ENCODE peak calls at places on chromosomes 6 and 20, in seven cellular contexts. B is kidney, C is mucosa of descending colon, E is PC-9, V is HCT116, T is lower lobe of right lung, D is ovary. M is an unnamed sample. For H3K4me1, the result is how much of the 10 kb centered on the place peaks cover.

GRCh38 chr6:7998103-7998725 is 66.0 kb downstream of the BLOC1S5 start:
- DNase-seq in B (no peak), C (no peak), E (no peak), V (no peak), T (no peak), D (no peak), M (no peak)

GRCh38 chr6:167350322-167350721 is 25.4 kb downstream of the TTLL2 start:
- DNase-seq in B (peak), C (peak), E (no peak), V (no peak), T (no peak), D (no peak), M (no peak)

GRCh38 chr6:170516783-170517616 is 36.1 kb downstream of the PSMB1 start:
- DNase-seq in B (no peak), C (peak), E (peak), V (peak), T (peak), D (no peak), M (peak)

GRCh38 chr6:151963001-151963400 is 155.5 kb downstream of the ESR1 start:
- DNase-seq in B (no peak), C (no peak), E (no peak), V (no peak), T (no peak), D (no peak), M (no peak)

GRCh38 chr6:78797270-78797669 is 70.1 kb upstream of the IRAK1BP1 start:
- DNase-seq in B (no peak), C (no peak), E (no peak), V (no peak), T (no peak), D (no peak), M (no peak)

GRCh38 chr6:131682427-131682826 is 18.8 kb downstream of the OR2A4 start:
- DNase-seq in B (no peak), C (no peak), E (no peak), V (no peak), T (no peak), D (no peak), M (no peak)

GRCh38 chr6:151765444-151765886 is 42.0 kb upstream of the ESR1 start:
- DNase-seq in B (no peak), C (no peak), E (peak), V (peak), T (no peak), D (peak), M (peak)

GRCh38 chr20:820328-820953 is 13.1 kb upstream of the FAM110A start:
- DNase-seq in B (no peak), C (no peak), E (no peak), V (no peak), T (no peak), D (no peak), M (no peak)

GRCh38 chr6:25138024-25138696 is 141.0 kb upstream of the CARMIL1 start:
- DNase-seq in B (peak), C (peak), E (peak), V (no peak), T (no peak), D (peak), M (peak)

GRCh38 chr6:38239719-38240451 is 399.8 kb downstream of the BTBD9 start:
- DNase-seq in B (no peak), C (no peak), E (no peak), V (no peak), T (no peak), D (no peak), M (no peak)

GRCh38 chr20:2692886-2693285 is 306 bp downstream of the EBF4 start:
- DNase-seq in B (no peak), C (no peak), E (no peak), V (no peak), T (no peak), D (no peak), M (no peak)

GRCh38 chr6:165884813-165885765 is 222.0 kb upstream of the PDE10A start:
- DNase-seq in B (peak), C (peak), E (peak), V (peak), T (peak), D (peak), M (peak)

GRCh38 chr6:80543598-80544181 is 437.2 kb downstream of the BCKDHB start:
- DNase-seq in B (no peak), C (no peak), E (no peak), V (no peak), T (no peak), D (no peak), M (peak)

GRCh38 chr6:15457121-15457646 is 205.6 kb downstream of the DTNBP1 start:
- DNase-seq in B (no peak), C (no peak), E (no peak), V (no peak), T (no peak), D (no peak), M (no peak)

DNA sequence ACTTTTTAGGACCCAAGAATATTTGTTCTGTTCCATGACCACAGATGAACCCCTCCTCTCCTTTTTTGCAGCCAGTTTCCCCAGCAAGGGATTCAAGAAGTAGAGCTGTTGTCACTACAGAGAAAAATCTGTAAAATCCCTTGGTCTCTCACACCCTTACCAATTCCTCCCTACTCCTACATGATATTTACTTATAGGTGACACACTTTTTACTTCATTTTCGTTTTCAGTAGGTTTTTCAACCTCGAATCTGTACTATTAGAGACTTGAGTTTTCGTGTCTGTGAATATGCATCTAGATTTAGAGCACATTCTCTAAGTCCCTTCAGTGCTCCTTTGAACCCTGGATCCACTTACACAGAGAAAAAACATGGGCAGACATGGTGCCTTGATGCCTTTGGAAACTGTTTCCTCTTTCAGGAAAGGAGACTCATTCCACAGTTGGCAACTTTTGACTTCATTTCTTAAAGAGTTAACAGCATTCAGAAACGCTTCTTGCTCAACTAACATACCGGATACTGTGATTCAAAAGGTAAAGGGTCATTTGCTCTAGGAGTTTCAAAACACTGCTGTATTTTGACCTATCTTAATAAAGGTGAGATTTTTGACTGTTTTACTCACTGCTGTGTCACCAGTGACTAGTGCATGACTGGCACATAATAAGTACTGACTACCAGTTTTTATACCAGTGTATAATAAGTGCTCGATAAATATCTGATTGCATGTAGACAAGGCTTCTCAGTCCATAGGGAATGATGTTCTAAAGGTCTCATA is 50.6 kb downstream of the LAMA4 start:
- DNase-seq in B (no peak), C (no peak), E (peak), V (peak), T (no peak), D (no peak), M (peak)
- H3K4me1 ChIP-seq in B (under half), C (under half), E (half or more), V (under half), T (under half), D (under half), M (under half)

DNA sequence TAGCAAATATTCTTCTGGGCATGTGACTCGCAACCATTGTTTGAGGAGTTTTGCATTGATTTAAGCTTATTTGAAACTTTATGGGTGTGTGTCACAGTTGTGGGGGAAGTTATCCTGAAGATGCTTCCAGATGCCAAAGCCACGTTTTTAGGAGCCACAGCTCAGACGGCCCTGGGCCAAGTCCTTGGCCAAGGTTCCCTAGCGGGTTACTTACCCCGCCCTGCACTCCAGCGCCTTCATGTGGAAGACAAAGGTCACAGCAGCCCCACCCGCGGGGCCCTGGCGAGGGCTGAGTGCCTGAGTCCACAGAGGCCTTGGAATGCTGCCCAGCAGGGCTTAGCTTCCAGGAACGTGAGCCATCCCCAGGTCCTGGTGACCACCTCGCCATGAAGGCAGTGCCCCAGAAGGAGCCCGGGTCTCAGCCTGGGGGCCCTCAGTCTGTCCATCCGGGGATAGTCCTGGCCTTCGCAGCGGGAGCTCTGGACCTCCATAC is 308.3 kb downstream of the CDH4 start:
- DNase-seq in B (peak), C (peak), E (no peak), V (no peak), T (peak), D (no peak), M (peak)
- TF ChIP-seq CTCF in B (no peak), C (no peak), E (no peak), V (peak), T (no peak), D (no peak), M (peak)

GRCh38 chr20:43947316-43947710 is 32.7 kb downstream of the TOX2 start:
- DNase-seq in B (no peak), C (no peak), E (no peak), V (no peak), T (no peak), D (no peak), M (no peak)

GRCh38 chr20:43949248-43949647 is 34.6 kb downstream of the TOX2 start:
- DNase-seq in B (no peak), C (no peak), E (no peak), V (no peak), T (no peak), D (no peak), M (no peak)

GRCh38 chr20:43949741-43950618 is 35.3 kb downstream of the TOX2 start:
- DNase-seq in B (no peak), C (peak), E (peak), V (no peak), T (peak), D (no peak), M (no peak)

GRCh38 chr20:43946659-43947315 is 32.1 kb downstream of the TOX2 start:
- DNase-seq in B (no peak), C (no peak), E (no peak), V (no peak), T (no peak), D (no peak), M (no peak)

DNA sequence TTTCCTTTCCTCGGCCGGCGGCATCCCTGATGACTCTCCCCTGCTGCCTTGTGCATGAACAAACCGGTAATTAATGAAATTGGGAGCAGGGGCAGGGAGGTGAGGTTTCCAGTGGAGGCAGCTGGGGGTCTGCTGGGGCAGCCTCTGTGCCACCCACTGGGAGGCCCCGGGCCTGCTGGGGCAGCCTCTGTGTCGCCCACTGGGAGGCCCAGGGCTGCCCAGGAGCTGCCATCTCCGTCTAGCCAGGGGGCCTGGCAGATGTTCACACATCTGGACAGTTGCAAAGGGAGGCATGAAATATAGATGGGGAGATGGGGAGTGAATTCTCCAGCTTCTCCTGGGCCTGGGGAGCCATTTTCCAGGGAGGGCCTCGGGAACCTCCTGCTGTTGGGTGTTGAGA is 33.8 kb downstream of the TOX2 start:
- DNase-seq in B (no peak), C (no peak), E (no peak), V (no peak), T (no peak), D (no peak), M (no peak)
- H3K4me1 ChIP-seq in B (under half), C (under half), E (under half), V (under half), T (under half), D (under half), M (under half)

GRCh38 chr6:161442381-161442858 is 168.6 kb upstream of the AGPAT4 start:
- DNase-seq in B (no peak), C (no peak), E (no peak), V (no peak), T (no peak), D (no peak), M (no peak)

GRCh38 chr6:161446296-161446925 is 172.6 kb upstream of the AGPAT4 start:
- DNase-seq in B (no peak), C (no peak), E (no peak), V (no peak), T (no peak), D (no peak), M (no peak)

GRCh38 chr6:161443868-161444267 is 170.0 kb upstream of the AGPAT4 start:
- DNase-seq in B (no peak), C (no peak), E (no peak), V (no peak), T (no peak), D (no peak), M (no peak)

GRCh38 chr6:161444966-161445799 is 171.3 kb upstream of the AGPAT4 start:
- DNase-seq in B (no peak), C (no peak), E (no peak), V (no peak), T (no peak), D (no peak), M (no peak)

GRCh38 chr6:161444464-161444863 is 170.6 kb upstream of the AGPAT4 start:
- DNase-seq in B (no peak), C (no peak), E (no peak), V (no peak), T (no peak), D (peak), M (no peak)
- TF ChIP-seq CTCF in B (peak), C (no peak), E (no peak), V (no peak), T (no peak), D (no peak), M (peak)

GRCh38 chr20:37194616-37195015 is 15.3 kb upstream of the MROH8 start:
- DNase-seq in B (no peak), C (no peak), E (no peak), V (no peak), T (no peak), D (no peak), M (no peak)
- H3K4me1 ChIP-seq in B (under half), C (under half), E (under half), V (under half), T (under half), D (under half), M (under half)

GRCh38 chr6:132728616-132729015 is 14.8 kb upstream of the VNN1 start:
- DNase-seq in B (no peak), C (no peak), E (no peak), V (no peak), T (no peak), D (no peak), M (no peak)
- TF ChIP-seq CTCF in B (no peak), C (no peak), E (peak), V (no peak), T (no peak), D (no peak), M (no peak)

DNA sequence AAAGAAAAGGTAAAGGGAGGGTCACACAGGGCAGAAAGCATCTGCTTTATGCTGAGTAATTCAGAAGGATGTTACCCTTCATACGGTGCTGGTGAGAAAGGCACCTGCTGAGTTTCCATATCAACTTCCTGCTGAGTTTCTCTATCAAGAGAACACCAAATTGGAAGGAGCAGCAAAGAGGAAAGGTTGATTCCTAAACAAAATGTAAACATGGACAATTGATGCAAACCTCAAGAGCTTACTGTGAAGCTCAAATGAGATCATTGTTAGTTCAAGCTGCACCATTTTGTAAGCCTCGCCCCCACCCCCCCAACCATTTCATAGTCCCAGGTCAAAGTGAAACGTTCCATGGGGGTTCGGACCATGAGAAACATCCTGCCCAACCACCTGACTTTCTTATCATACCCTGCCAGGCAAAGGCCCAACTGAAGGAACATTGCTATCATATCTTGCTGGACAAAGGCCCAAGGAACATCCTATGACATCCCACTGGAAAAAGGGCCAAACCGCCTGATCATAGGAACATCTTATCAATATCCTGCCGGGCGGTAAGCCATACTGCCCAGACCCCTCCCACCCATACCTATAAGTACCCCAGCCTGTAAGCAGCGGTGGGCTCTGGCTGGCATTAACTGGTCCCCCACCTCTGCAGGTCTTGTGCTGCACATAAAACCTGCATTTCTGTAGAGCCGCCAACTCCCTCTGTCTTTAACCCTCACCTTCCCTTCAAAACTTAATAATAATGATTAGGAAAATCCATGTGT is 171.6 kb downstream of the UBE3D start:
- DNase-seq in B (no peak), C (no peak), E (no peak), V (no peak), T (no peak), D (no peak), M (no peak)
- H3K4me1 ChIP-seq in B (under half), C (under half), E (under half), V (under half), T (under half), D (under half), M (under half)